ENCODE peak calls at places on chromosomes 5 and 9, in ten cellular contexts. One of them, this sample, is unnamed.
A peak's percentile ranks its signal among the peaks of the same experiment; 100 is the strongest.

GRCh38 chr9:130034570-130034969 is 8.4 kb downstream of the FNBP1 start:
- DNase-seq in cardiac septum: no peak
- DNase-seq in stimulated activated CD4-positive, alpha-beta T cell treated with anti-CD3 and anti-CD28 coated beads, Interleukin-15, amount 100 ng/mL, for 24 hours: peak; percentile 47
- DNase-seq in T-helper 22 cell: no peak
- DNase-seq in stimulated activated naive CD4-positive, alpha-beta T cell: no peak
- DNase-seq in germinal center: no peak
- DNase-seq in fibroblast of pulmonary artery: peak; percentile 72
- DNase-seq in colonic mucosa: no peak
- DNase-seq in left lung: no peak
- DNase-seq in fibroblast of mammary gland: peak; percentile 87
- DNase-seq in this sample: peak; percentile 56

GRCh38 chr9:107215381-107215780 is 67.7 kb upstream of the RAD23B start:
- DNase-seq in cardiac septum: no peak
- DNase-seq in stimulated activated CD4-positive, alpha-beta T cell treated with anti-CD3 and anti-CD28 coated beads, Interleukin-15, amount 100 ng/mL, for 24 hours: no peak
- DNase-seq in T-helper 22 cell: no peak
- DNase-seq in stimulated activated naive CD4-positive, alpha-beta T cell: no peak
- DNase-seq in germinal center: no peak
- DNase-seq in fibroblast of pulmonary artery: peak; percentile 29
- DNase-seq in colonic mucosa: no peak
- DNase-seq in left lung: no peak
- DNase-seq in fibroblast of mammary gland: peak; percentile 42
- DNase-seq in this sample: no peak

GRCh38 chr5:53333160-53333559 is 147.3 kb upstream of the FST start:
- DNase-seq in cardiac septum: no peak
- DNase-seq in stimulated activated CD4-positive, alpha-beta T cell treated with anti-CD3 and anti-CD28 coated beads, Interleukin-15, amount 100 ng/mL, for 24 hours: no peak
- DNase-seq in T-helper 22 cell: no peak
- DNase-seq in stimulated activated naive CD4-positive, alpha-beta T cell: no peak
- DNase-seq in germinal center: no peak
- DNase-seq in fibroblast of pulmonary artery: peak; percentile 71
- DNase-seq in colonic mucosa: no peak
- DNase-seq in left lung: no peak
- DNase-seq in fibroblast of mammary gland: peak; percentile 69
- DNase-seq in this sample: no peak

GRCh38 chr9:132166599-132166998 is 4.7 kb downstream of the NTNG2 start:
- DNase-seq in cardiac septum: no peak
- DNase-seq in stimulated activated CD4-positive, alpha-beta T cell treated with anti-CD3 and anti-CD28 coated beads, Interleukin-15, amount 100 ng/mL, for 24 hours: peak; percentile 37
- DNase-seq in T-helper 22 cell: no peak
- DNase-seq in stimulated activated naive CD4-positive, alpha-beta T cell: no peak
- DNase-seq in germinal center: no peak
- DNase-seq in fibroblast of pulmonary artery: no peak
- DNase-seq in colonic mucosa: no peak
- DNase-seq in left lung: peak; percentile 78
- DNase-seq in fibroblast of mammary gland: no peak
- DNase-seq in this sample: no peak

GRCh38 chr9:136773386-136774044 is 9.2 kb upstream of the LCN15 start:
- DNase-seq in cardiac septum: no peak
- DNase-seq in stimulated activated CD4-positive, alpha-beta T cell treated with anti-CD3 and anti-CD28 coated beads, Interleukin-15, amount 100 ng/mL, for 24 hours: peak; percentile 46
- DNase-seq in T-helper 22 cell: no peak
- DNase-seq in stimulated activated naive CD4-positive, alpha-beta T cell: no peak
- DNase-seq in germinal center: peak; percentile 73
- DNase-seq in fibroblast of pulmonary artery: no peak
- DNase-seq in colonic mucosa: no peak
- DNase-seq in left lung: peak; percentile 89
- DNase-seq in fibroblast of mammary gland: no peak
- DNase-seq in this sample: no peak

GRCh38 chr5:79800979-79801827 is 111.6 kb downstream of the CMYA5 start:
- DNase-seq in cardiac septum: no peak
- DNase-seq in stimulated activated CD4-positive, alpha-beta T cell treated with anti-CD3 and anti-CD28 coated beads, Interleukin-15, amount 100 ng/mL, for 24 hours: no peak
- DNase-seq in T-helper 22 cell: no peak
- DNase-seq in stimulated activated naive CD4-positive, alpha-beta T cell: no peak
- DNase-seq in germinal center: no peak
- DNase-seq in fibroblast of pulmonary artery: peak; percentile 7
- DNase-seq in colonic mucosa: no peak
- DNase-seq in left lung: no peak
- DNase-seq in fibroblast of mammary gland: peak; percentile 13
- DNase-seq in this sample: no peak

GRCh38 chr5:172182291-172182690 is 5.7 kb downstream of the STK10 start:
- DNase-seq in cardiac septum: no peak
- DNase-seq in stimulated activated CD4-positive, alpha-beta T cell treated with anti-CD3 and anti-CD28 coated beads, Interleukin-15, amount 100 ng/mL, for 24 hours: no peak
- DNase-seq in T-helper 22 cell: no peak
- DNase-seq in stimulated activated naive CD4-positive, alpha-beta T cell: no peak
- DNase-seq in germinal center: no peak
- DNase-seq in fibroblast of pulmonary artery: no peak
- DNase-seq in colonic mucosa: no peak
- DNase-seq in left lung: no peak
- DNase-seq in fibroblast of mammary gland: no peak
- DNase-seq in this sample: no peak

GRCh38 chr5:155189476-155189875 is 175.9 kb downstream of the KIF4B start:
- DNase-seq in cardiac septum: no peak
- DNase-seq in stimulated activated CD4-positive, alpha-beta T cell treated with anti-CD3 and anti-CD28 coated beads, Interleukin-15, amount 100 ng/mL, for 24 hours: no peak
- DNase-seq in T-helper 22 cell: no peak
- DNase-seq in stimulated activated naive CD4-positive, alpha-beta T cell: no peak
- DNase-seq in germinal center: no peak
- DNase-seq in fibroblast of pulmonary artery: no peak
- DNase-seq in colonic mucosa: no peak
- DNase-seq in left lung: no peak
- DNase-seq in fibroblast of mammary gland: no peak
- DNase-seq in this sample: no peak

GRCh38 chr5:66828551-66829421 is 232.6 kb downstream of the MAST4 start:
- DNase-seq in cardiac septum: peak; percentile 88
- DNase-seq in stimulated activated CD4-positive, alpha-beta T cell treated with anti-CD3 and anti-CD28 coated beads, Interleukin-15, amount 100 ng/mL, for 24 hours: peak; percentile 56
- DNase-seq in T-helper 22 cell: peak; percentile 20
- DNase-seq in stimulated activated naive CD4-positive, alpha-beta T cell: peak; percentile 77
- DNase-seq in germinal center: peak; percentile 41
- DNase-seq in fibroblast of pulmonary artery: peak; percentile 90
- DNase-seq in colonic mucosa: peak; percentile 41
- DNase-seq in left lung: no peak
- DNase-seq in fibroblast of mammary gland: peak; percentile 64
- DNase-seq in this sample: peak; percentile 72

GRCh38 chr5:26719824-26720223 is 318.6 kb downstream of the CDH9 start:
- DNase-seq in cardiac septum: no peak
- DNase-seq in stimulated activated CD4-positive, alpha-beta T cell treated with anti-CD3 and anti-CD28 coated beads, Interleukin-15, amount 100 ng/mL, for 24 hours: no peak
- DNase-seq in T-helper 22 cell: no peak
- DNase-seq in stimulated activated naive CD4-positive, alpha-beta T cell: no peak
- DNase-seq in germinal center: no peak
- DNase-seq in fibroblast of pulmonary artery: no peak
- DNase-seq in colonic mucosa: no peak
- DNase-seq in left lung: no peak
- DNase-seq in fibroblast of mammary gland: no peak
- DNase-seq in this sample: no peak

GRCh38 chr5:176784218-176785165 is 25.9 kb upstream of the UNC5A start:
- DNase-seq in cardiac septum: no peak
- DNase-seq in stimulated activated CD4-positive, alpha-beta T cell treated with anti-CD3 and anti-CD28 coated beads, Interleukin-15, amount 100 ng/mL, for 24 hours: no peak
- DNase-seq in T-helper 22 cell: no peak
- DNase-seq in stimulated activated naive CD4-positive, alpha-beta T cell: no peak
- DNase-seq in germinal center: no peak
- DNase-seq in fibroblast of pulmonary artery: peak; percentile 82
- DNase-seq in colonic mucosa: no peak
- DNase-seq in left lung: no peak
- DNase-seq in fibroblast of mammary gland: peak; percentile 90
- DNase-seq in this sample: no peak

GRCh38 chr9:80948107-80948506 is 741.2 kb downstream of the TLE1 start:
- DNase-seq in cardiac septum: no peak
- DNase-seq in stimulated activated CD4-positive, alpha-beta T cell treated with anti-CD3 and anti-CD28 coated beads, Interleukin-15, amount 100 ng/mL, for 24 hours: no peak
- DNase-seq in T-helper 22 cell: no peak
- DNase-seq in stimulated activated naive CD4-positive, alpha-beta T cell: no peak
- DNase-seq in germinal center: no peak
- DNase-seq in fibroblast of pulmonary artery: no peak
- DNase-seq in colonic mucosa: no peak
- DNase-seq in left lung: no peak
- DNase-seq in fibroblast of mammary gland: no peak
- DNase-seq in this sample: no peak

GRCh38 chr9:14278291-14278721 is 35.6 kb downstream of the NFIB start:
- DNase-seq in cardiac septum: no peak
- DNase-seq in stimulated activated CD4-positive, alpha-beta T cell treated with anti-CD3 and anti-CD28 coated beads, Interleukin-15, amount 100 ng/mL, for 24 hours: no peak
- DNase-seq in T-helper 22 cell: no peak
- DNase-seq in stimulated activated naive CD4-positive, alpha-beta T cell: no peak
- DNase-seq in germinal center: no peak
- DNase-seq in fibroblast of pulmonary artery: peak; percentile 53
- DNase-seq in colonic mucosa: no peak
- DNase-seq in left lung: no peak
- DNase-seq in fibroblast of mammary gland: peak; percentile 85
- DNase-seq in this sample: no peak

GRCh38 chr5:150846651-150847333 is 471 bp downstream of the IRGM start:
- DNase-seq in cardiac septum: no peak
- DNase-seq in stimulated activated CD4-positive, alpha-beta T cell treated with anti-CD3 and anti-CD28 coated beads, Interleukin-15, amount 100 ng/mL, for 24 hours: peak; percentile 70
- DNase-seq in T-helper 22 cell: peak; percentile 46
- DNase-seq in stimulated activated naive CD4-positive, alpha-beta T cell: peak; percentile 81
- DNase-seq in germinal center: peak; percentile 53
- DNase-seq in fibroblast of pulmonary artery: peak; percentile 94
- DNase-seq in colonic mucosa: peak; percentile 66
- DNase-seq in left lung: no peak
- DNase-seq in fibroblast of mammary gland: peak; percentile 93
- DNase-seq in this sample: peak; percentile 57

GRCh38 chr9:122212473-122213004 is 16.2 kb downstream of the LHX6 start:
- DNase-seq in cardiac septum: no peak
- DNase-seq in stimulated activated CD4-positive, alpha-beta T cell treated with anti-CD3 and anti-CD28 coated beads, Interleukin-15, amount 100 ng/mL, for 24 hours: no peak
- DNase-seq in T-helper 22 cell: no peak
- DNase-seq in stimulated activated naive CD4-positive, alpha-beta T cell: no peak
- DNase-seq in germinal center: no peak
- DNase-seq in fibroblast of pulmonary artery: no peak
- DNase-seq in colonic mucosa: no peak
- DNase-seq in left lung: no peak
- DNase-seq in fibroblast of mammary gland: no peak
- DNase-seq in this sample: no peak

GRCh38 chr5:177123789-177124485 is 9.6 kb upstream of the NSD1 start:
- DNase-seq in cardiac septum: no peak
- DNase-seq in stimulated activated CD4-positive, alpha-beta T cell treated with anti-CD3 and anti-CD28 coated beads, Interleukin-15, amount 100 ng/mL, for 24 hours: no peak
- DNase-seq in T-helper 22 cell: no peak
- DNase-seq in stimulated activated naive CD4-positive, alpha-beta T cell: no peak
- DNase-seq in germinal center: no peak
- DNase-seq in fibroblast of pulmonary artery: no peak
- DNase-seq in colonic mucosa: no peak
- DNase-seq in left lung: peak; percentile 41
- DNase-seq in fibroblast of mammary gland: no peak
- DNase-seq in this sample: peak; percentile 11

GRCh38 chr9:134928796-134929559 is 11.3 kb upstream of the FCN1 start:
- DNase-seq in cardiac septum: peak; percentile 90
- DNase-seq in stimulated activated CD4-positive, alpha-beta T cell treated with anti-CD3 and anti-CD28 coated beads, Interleukin-15, amount 100 ng/mL, for 24 hours: no peak
- DNase-seq in T-helper 22 cell: no peak
- DNase-seq in stimulated activated naive CD4-positive, alpha-beta T cell: no peak
- DNase-seq in germinal center: peak; percentile 74
- DNase-seq in fibroblast of pulmonary artery: no peak
- DNase-seq in colonic mucosa: no peak
- DNase-seq in left lung: peak; percentile 85
- DNase-seq in fibroblast of mammary gland: no peak
- DNase-seq in this sample: peak; percentile 93

GRCh38 chr5:73674669-73675004 is 48.6 kb downstream of the ARHGEF28 start:
- DNase-seq in cardiac septum: no peak
- DNase-seq in stimulated activated CD4-positive, alpha-beta T cell treated with anti-CD3 and anti-CD28 coated beads, Interleukin-15, amount 100 ng/mL, for 24 hours: no peak
- DNase-seq in T-helper 22 cell: no peak
- DNase-seq in stimulated activated naive CD4-positive, alpha-beta T cell: no peak
- DNase-seq in germinal center: no peak
- DNase-seq in fibroblast of pulmonary artery: no peak
- DNase-seq in colonic mucosa: no peak
- DNase-seq in left lung: no peak
- DNase-seq in fibroblast of mammary gland: peak; percentile 37
- DNase-seq in this sample: no peak